ENCODE peak calls at places on chromosomes 2 and 18, in four cellular contexts. E is K562, G is H1, B is HepG2. R is an unnamed sample.

GRCh38 chr2:86807462-86808275 is 17.0 kb upstream of the CD8A start:
- DNase-seq in E (no peak), G (peak; percentile 73), B (peak; percentile 56), R (peak; percentile 90)

GRCh38 chr2:74199871-74200305 is 1.5 kb downstream of the MTHFD2 start:
- DNase-seq in E (no peak), G (no peak), B (no peak), R (no peak)

GRCh38 chr2:28544405-28544914 is 48.6 kb downstream of the PLB1 start:
- DNase-seq in E (no peak), G (no peak), B (peak; percentile 92), R (no peak)

GRCh38 chr18:47594621-47595086 is 335.8 kb downstream of the SMAD2 start:
- DNase-seq in E (no peak), G (no peak), B (no peak), R (no peak)

GRCh38 chr2:163729874-163730273 is 5.9 kb downstream of the FIGN start:
- DNase-seq in E (no peak), G (no peak), B (no peak), R (no peak)

GRCh38 chr2:106977707-106978106 is 91.7 kb upstream of the ST6GAL2 start:
- DNase-seq in E (no peak), G (no peak), B (no peak), R (no peak)

GRCh38 chr2:241482556-241482955 is 25.8 kb downstream of the STK25 start:
- DNase-seq in E (no peak), G (no peak), B (no peak), R (no peak)

GRCh38 chr2:199933466-199933865 is 21.8 kb downstream of the TYW5 start:
- DNase-seq in E (no peak), G (no peak), B (no peak), R (no peak)

GRCh38 chr2:216692636-216693413 is 2.5 kb downstream of the IGFBP5 start:
- DNase-seq in E (peak; percentile 67), G (peak; percentile 89), B (no peak), R (peak; percentile 83)

GRCh38 chr18:57211412-57211750 is 64.5 kb downstream of the BOD1L2 start:
- DNase-seq in E (no peak), G (no peak), B (no peak), R (no peak)

GRCh38 chr2:199907008-199907714 is 3.9 kb upstream of the C2orf69 start:
- DNase-seq in E (no peak), G (no peak), B (no peak), R (no peak)

GRCh38 chr18:25233582-25234362 is 118.2 kb downstream of the ZNF521 start:
- DNase-seq in E (no peak), G (no peak), B (no peak), R (no peak)

GRCh38 chr2:70643715-70644114 is 90.1 kb upstream of the TGFA start:
- DNase-seq in E (peak; percentile 61), G (peak; percentile 82), B (peak; percentile 27), R (peak; percentile 68)

GRCh38 chr2:217966399-217967068 is 36.3 kb downstream of the TNS1 start:
- DNase-seq in E (no peak), G (no peak), B (no peak), R (no peak)

GRCh38 chr18:31268985-31269406 is 49.0 kb upstream of the DSG1 start:
- DNase-seq in E (no peak), G (no peak), B (no peak), R (no peak)

GRCh38 chr2:128835342-128835855 is 516.7 kb upstream of the HS6ST1 start:
- DNase-seq in E (no peak), G (no peak), B (no peak), R (no peak)

GRCh38 chr2:23445450-23445868 is 60.5 kb downstream of the KLHL29 start:
- DNase-seq in E (no peak), G (peak; percentile 16), B (no peak), R (no peak)

GRCh38 chr2:174025271-174026121 is 60.3 kb upstream of the SP3 start:
- DNase-seq in E (no peak), G (no peak), B (peak; percentile 72), R (no peak)

GRCh38 chr2:27221166-27221565 is 4.0 kb downstream of the CAD start:
- DNase-seq in E (no peak), G (no peak), B (no peak), R (no peak)

GRCh38 chr2:235521844-235522243 is 28.0 kb downstream of the AGAP1 start:
- DNase-seq in E (no peak), G (no peak), B (no peak), R (no peak)

GRCh38 chr2:201959626-201960025 is 74.0 kb upstream of the FZD7 start:
- DNase-seq in E (no peak), G (no peak), B (no peak), R (no peak)

GRCh38 chr18:31042391-31043181 is at the start of gene DSC3:
- DNase-seq in E (no peak), G (peak; percentile 78), B (no peak), R (peak; percentile 39)

GRCh38 chr2:215624423-215624829 is 188.6 kb upstream of the FN1 start:
- DNase-seq in E (no peak), G (no peak), B (peak; percentile 95), R (peak; percentile 56)

GRCh38 chr18:49249523-49249922 is 210.9 kb downstream of the DYM start:
- DNase-seq in E (no peak), G (no peak), B (no peak), R (no peak)

GRCh38 chr2:28055325-28055970 is 164.9 kb downstream of the BABAM2 start:
- DNase-seq in E (no peak), G (no peak), B (no peak), R (no peak)

GRCh38 chr2:128374711-128375413 is 56.2 kb upstream of the HS6ST1 start:
- DNase-seq in E (no peak), G (no peak), B (no peak), R (no peak)

GRCh38 chr2:163580757-163581156 is 155.1 kb downstream of the FIGN start:
- DNase-seq in E (no peak), G (no peak), B (no peak), R (no peak)

GRCh38 chr18:36903215-36903928 is 74.4 kb downstream of the KIAA1328 start:
- DNase-seq in E (no peak), G (no peak), B (no peak), R (no peak)

GRCh38 chr2:13822365-13822764 is 810.2 kb upstream of the LRATD1 start:
- DNase-seq in E (no peak), G (no peak), B (no peak), R (no peak)

GRCh38 chr2:8625399-8626283 is 56.2 kb upstream of the ID2 start:
- DNase-seq in E (no peak), G (no peak), B (peak; percentile 96), R (no peak)

GRCh38 chr2:2507471-2507997 is 176.5 kb upstream of the MYT1L start:
- DNase-seq in E (no peak), G (no peak), B (no peak), R (no peak)

GRCh38 chr2:45180033-45180746 is 170.9 kb upstream of the SIX2 start:
- DNase-seq in E (no peak), G (no peak), B (no peak), R (no peak)

GRCh38 chr2:55771612-55772011 is 78.0 kb upstream of the PNPT1 start:
- DNase-seq in E (peak; percentile 13), G (no peak), B (peak; percentile 22), R (peak; percentile 33)

GRCh38 chr18:23675236-23675635 is 12.5 kb upstream of the ANKRD29 start:
- DNase-seq in E (no peak), G (no peak), B (no peak), R (no peak)

GRCh38 chr2:234401376-234401775 is 95.5 kb downstream of the ARL4C start:
- DNase-seq in E (no peak), G (no peak), B (no peak), R (no peak)

GRCh38 chr2:140154271-140154670 is 1374.1 kb upstream of the NXPH2 start:
- DNase-seq in E (no peak), G (peak; percentile 47), B (no peak), R (no peak)

GRCh38 chr2:168730391-168730790 is 72.0 kb upstream of the NOSTRIN start:
- DNase-seq in E (no peak), G (no peak), B (no peak), R (no peak)

DNA sequence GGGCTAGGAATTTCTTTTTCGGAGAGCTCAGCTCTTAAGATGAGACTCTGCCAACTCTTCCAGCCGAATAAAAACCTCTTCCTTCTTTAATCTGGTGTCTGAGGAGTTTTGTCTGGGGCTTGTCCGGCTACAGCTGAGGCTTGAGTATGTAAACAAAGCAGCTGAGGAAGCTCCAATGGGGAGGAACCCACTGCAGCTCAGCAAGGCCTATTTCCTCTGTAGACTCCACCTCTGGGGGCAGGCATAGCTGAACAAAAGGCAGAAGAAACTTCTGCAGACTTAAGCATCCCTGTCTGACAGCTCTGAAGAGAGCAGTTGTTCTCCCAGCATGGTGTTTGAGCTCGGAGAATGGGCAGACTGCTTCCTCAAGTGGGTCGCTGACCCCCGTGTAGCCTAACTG is 838.7 kb downstream of the CCDC85A start:
- DNase-seq in E (no peak), G (no peak), B (no peak), R (no peak)
- TF ChIP-seq RNF2 in E (no peak), G (no peak), B (no peak), R (no peak)

GRCh38 chr2:183088061-183088460 is 9.5 kb downstream of the DUSP19 start:
- DNase-seq in E (no peak), G (no peak), B (no peak), R (no peak)
- TF ChIP-seq RNF2 in E (no peak), G (no peak), B (no peak), R (no peak)

GRCh38 chr18:46411191-46411590 is 245.8 kb downstream of the LOXHD1 start:
- DNase-seq in E (no peak), G (no peak), B (no peak), R (no peak)

GRCh38 chr18:46407471-46408166 is 249.4 kb downstream of the LOXHD1 start:
- DNase-seq in E (no peak), G (no peak), B (no peak), R (no peak)

GRCh38 chr18:46406539-46406932 is 250.5 kb downstream of the LOXHD1 start:
- DNase-seq in E (no peak), G (no peak), B (no peak), R (no peak)

GRCh38 chr18:46405832-46406538 is 251.0 kb downstream of the LOXHD1 start:
- DNase-seq in E (no peak), G (no peak), B (no peak), R (no peak)

GRCh38 chr18:46408334-46408987 is 248.6 kb downstream of the LOXHD1 start:
- DNase-seq in E (peak; percentile 39), G (no peak), B (peak; percentile 10), R (peak; percentile 20)
- TF ChIP-seq RNF2 in E (peak; percentile 33), G (no peak), B (no peak), R (no peak)

GRCh38 chr2:231926761-231927565 is 767 bp upstream of the NPPC start:
- DNase-seq in E (no peak), G (peak; percentile 80), B (no peak), R (no peak)
- TF ChIP-seq RNF2 in E (no peak), G (peak; percentile 19), B (no peak), R (no peak)

R was measured in A549.